ENCODE peak calls at places on chromosome 6, in nine cellular contexts. M, U, G, A, H, S, B, K and T are unnamed samples.

GRCh38 chr6:150712502-150713252 is 113.0 kb downstream of the PLEKHG1 start:
- DNase-seq in B (no peak), G (no peak), S (no peak), A (no peak), H (no peak), U (no peak), M (no peak), K (no peak), T (no peak)

GRCh38 chr6:31168606-31169005 is 1.9 kb downstream of the POU5F1 start:
- DNase-seq in A (no peak), U (no peak), B (peak), S (no peak), M (no peak), H (no peak), G (no peak), K (no peak), T (no peak)

GRCh38 chr6:107699191-107700015 is 124.7 kb downstream of the SCML4 start:
- DNase-seq in A (no peak), M (no peak), K (no peak), S (no peak), G (no peak), H (no peak), U (no peak), B (no peak), T (no peak)

GRCh38 chr6:45822864-45823263 is 192.8 kb downstream of the CLIC5 start:
- DNase-seq in G (no peak), B (no peak), S (no peak), H (no peak), K (no peak), A (no peak), U (no peak), M (no peak), T (no peak)

GRCh38 chr6:145525038-145525437 is 210.3 kb downstream of the EPM2A start:
- DNase-seq in A (no peak), H (no peak), B (no peak), K (no peak), G (no peak), U (no peak), S (no peak), M (no peak), T (no peak)

GRCh38 chr6:125922322-125922860 is 34.2 kb upstream of the HINT3 start:
- DNase-seq in S (no peak), K (no peak), B (no peak), A (no peak), H (no peak), M (peak), G (no peak), U (no peak), T (no peak)

GRCh38 chr6:157804448-157805327 is 18.4 kb upstream of the SNX9 start:
- DNase-seq in S (no peak), K (no peak), B (no peak), A (no peak), H (no peak), U (no peak), M (no peak), G (no peak), T (peak)

GRCh38 chr6:96898241-96898851 is 655 bp upstream of the NDUFAF4 start:
- DNase-seq in S (no peak), U (peak), M (no peak), K (no peak), G (no peak), B (no peak), A (peak), H (no peak), T (no peak)

GRCh38 chr6:28980797-28981390 is 24.2 kb downstream of the ZNF311 start:
- DNase-seq in G (no peak), U (peak), H (peak), S (no peak), B (no peak), M (peak), K (no peak), A (peak), T (peak)

GRCh38 chr6:168184701-168185100 is 105.7 kb upstream of the FRMD1 start:
- DNase-seq in A (no peak), M (no peak), S (no peak), K (no peak), B (no peak), H (no peak), G (no peak), U (no peak), T (no peak)